ENCODE peak calls at places on chromosomes 13 and 19, in ten cellular contexts. K, B, J, M, L, V, O, P, G and D are unnamed samples.

GRCh38 chr19:5553892-5554291 is 13.9 kb downstream of the TINCR start:
- DNase-seq in K (no peak), B (no peak), J (no peak), M (no peak), L (no peak), V (no peak), O (no peak), P (no peak), G (no peak), D (no peak)

GRCh38 chr19:3975637-3976087 is 4.8 kb upstream of the DAPK3 start:
- DNase-seq in K (no peak), B (no peak), J (no peak), M (no peak), L (no peak), V (no peak), O (no peak), P (no peak), G (no peak), D (no peak)

GRCh38 chr19:37227996-37228395 is 10.0 kb downstream of the ZNF383 start:
- DNase-seq in K (no peak), B (no peak), J (no peak), M (no peak), L (peak), V (no peak), O (no peak), P (no peak), G (no peak), D (no peak)

GRCh38 chr13:86909318-86909717 is 761.9 kb upstream of the SLITRK5 start:
- DNase-seq in K (no peak), B (no peak), J (no peak), M (no peak), L (no peak), V (no peak), O (no peak), P (no peak), G (no peak), D (no peak)

GRCh38 chr13:20514866-20515265 is 10.8 kb downstream of the CRYL1 start:
- DNase-seq in K (no peak), B (no peak), J (no peak), M (no peak), L (no peak), V (no peak), O (no peak), P (no peak), G (no peak), D (no peak)

GRCh38 chr13:96925869-96926628 is 68.2 kb downstream of the OXGR1 start:
- DNase-seq in K (no peak), B (no peak), J (no peak), M (no peak), L (no peak), V (no peak), O (no peak), P (no peak), G (no peak), D (no peak)

GRCh38 chr19:32404213-32404938 is 1.2 kb upstream of the DPY19L3 start:
- DNase-seq in K (no peak), B (no peak), J (no peak), M (no peak), L (no peak), V (no peak), O (no peak), P (peak), G (no peak), D (no peak)

GRCh38 chr13:99496322-99497142 is 4.7 kb upstream of the TM9SF2 start:
- DNase-seq in K (no peak), B (no peak), J (no peak), M (peak), L (no peak), V (peak), O (peak), P (peak), G (no peak), D (peak)

GRCh38 chr13:80454245-80454644 is 113.3 kb upstream of the SPRY2 start:
- DNase-seq in K (no peak), B (no peak), J (no peak), M (no peak), L (no peak), V (peak), O (no peak), P (peak), G (no peak), D (peak)

GRCh38 chr19:41364546-41365391 is 820 bp upstream of the B9D2 start:
- DNase-seq in K (no peak), B (no peak), J (no peak), M (no peak), L (no peak), V (peak), O (no peak), P (no peak), G (no peak), D (no peak)

GRCh38 chr19:38744298-38744681 is at the start of gene CAPN12:
- DNase-seq in K (no peak), B (no peak), J (no peak), M (no peak), L (no peak), V (no peak), O (no peak), P (no peak), G (no peak), D (no peak)

GRCh38 chr19:14347999-14348889 is 33.0 kb upstream of the ADGRE5 start:
- DNase-seq in K (peak), B (peak), J (no peak), M (peak), L (peak), V (no peak), O (peak), P (peak), G (peak), D (no peak)

GRCh38 chr19:19543101-19543500 is 5.0 kb downstream of the CILP2 start:
- DNase-seq in K (no peak), B (no peak), J (no peak), M (no peak), L (no peak), V (no peak), O (no peak), P (no peak), G (no peak), D (no peak)

GRCh38 chr13:69928262-69928661 is 179.4 kb upstream of the ATXN8OS start:
- DNase-seq in K (no peak), B (no peak), J (no peak), M (no peak), L (no peak), V (no peak), O (no peak), P (no peak), G (no peak), D (no peak)

GRCh38 chr13:105627270-105627669 is 908.2 kb downstream of the EFNB2 start:
- DNase-seq in K (no peak), B (no peak), J (no peak), M (no peak), L (no peak), V (no peak), O (no peak), P (peak), G (no peak), D (peak)

GRCh38 chr19:52336117-52336811 is at the start of gene ZNF610:
- DNase-seq in K (peak), B (peak), J (peak), M (peak), L (peak), V (peak), O (peak), P (peak), G (peak), D (peak)

GRCh38 chr13:97141564-97142005 is 80.5 kb upstream of the MBNL2 start:
- DNase-seq in K (peak), B (no peak), J (peak), M (peak), L (peak), V (peak), O (peak), P (peak), G (no peak), D (peak)

GRCh38 chr19:43674630-43674982 is 4.6 kb upstream of the PLAUR start:
- DNase-seq in K (no peak), B (no peak), J (no peak), M (no peak), L (no peak), V (peak), O (no peak), P (peak), G (no peak), D (no peak)

GRCh38 chr19:35797663-35798062 is 15.0 kb downstream of the PRODH2 start:
- DNase-seq in K (peak), B (no peak), J (no peak), M (no peak), L (no peak), V (no peak), O (peak), P (no peak), G (no peak), D (no peak)

GRCh38 chr13:39410089-39410901 is 192.7 kb downstream of the LHFPL6 start:
- DNase-seq in K (no peak), B (no peak), J (no peak), M (no peak), L (no peak), V (peak), O (no peak), P (peak), G (no peak), D (no peak)

GRCh38 chr13:38355595-38356120 is 6.0 kb downstream of the UFM1 start:
- DNase-seq in K (no peak), B (no peak), J (no peak), M (no peak), L (no peak), V (no peak), O (no peak), P (no peak), G (no peak), D (no peak)

GRCh38 chr13:98307744-98308524 is 130.9 kb upstream of the RNF113B start:
- DNase-seq in K (no peak), B (no peak), J (no peak), M (no peak), L (no peak), V (peak), O (no peak), P (peak), G (no peak), D (no peak)

GRCh38 chr19:36198116-36198515 is 16.3 kb downstream of the ZNF565 start:
- DNase-seq in K (no peak), B (no peak), J (no peak), M (no peak), L (no peak), V (no peak), O (peak), P (peak), G (no peak), D (no peak)